ENCODE peak calls at places on chromosome 14, in seven cellular contexts. L is GM23248, W is SK-N-SH, B is GM12865, K is upper lobe of right lung, T is psoas muscle, Q is cardiac muscle cell. C is an unnamed sample.
A peak's percentile ranks its signal among the peaks of the same experiment; 100 is the strongest.

GRCh38 chr14:20190596-20190995 is at the start of gene OR11G2:
- DNase-seq in L (no peak), W (no peak), B (no peak), K (no peak), T (no peak), Q (no peak), C (no peak)

GRCh38 chr14:101187816-101188570 is 284.5 kb upstream of the RTL1 start:
- DNase-seq in L (no peak), W (peak; percentile 6), B (no peak), K (peak; percentile 46), T (no peak), Q (no peak), C (no peak)

GRCh38 chr14:94571395-94571794 is 9.8 kb upstream of the SERPINA5 start:
- DNase-seq in L (peak; percentile 7), W (no peak), B (no peak), K (no peak), T (no peak), Q (peak; percentile 67), C (no peak)

GRCh38 chr14:103056322-103057027 is 874 bp downstream of the CDC42BPB start:
- DNase-seq in L (peak; percentile 70), W (peak; percentile 90), B (peak; percentile 30), K (peak; percentile 85), T (peak; percentile 85), Q (peak; percentile 85), C (no peak)

GRCh38 chr14:76346391-76347160 is 29.4 kb upstream of the ESRRB start:
- DNase-seq in L (no peak), W (no peak), B (peak; percentile 7), K (no peak), T (no peak), Q (peak; percentile 4), C (no peak)

GRCh38 chr14:99272669-99273024 is 650 bp upstream of the BCL11B start:
- DNase-seq in L (no peak), W (no peak), B (no peak), K (no peak), T (no peak), Q (no peak), C (no peak)

GRCh38 chr14:75098209-75098608 is 28.6 kb downstream of the NEK9 start:
- DNase-seq in L (no peak), W (no peak), B (no peak), K (no peak), T (no peak), Q (no peak), C (no peak)

GRCh38 chr14:100560999-100561398 is 26.2 kb downstream of the BEGAIN start:
- DNase-seq in L (no peak), W (no peak), B (no peak), K (no peak), T (no peak), Q (no peak), C (no peak)

GRCh38 chr14:100375273-100375962 is 52.3 kb downstream of the SLC25A47 start:
- DNase-seq in L (peak; percentile 96), W (peak; percentile 60), B (peak; percentile 92), K (peak; percentile 91), T (peak; percentile 83), Q (peak; percentile 99), C (no peak)

GRCh38 chr14:95664046-95664445 is 22.2 kb upstream of the TCL1B start:
- DNase-seq in L (no peak), W (no peak), B (no peak), K (no peak), T (no peak), Q (no peak), C (no peak)

GRCh38 chr14:37864861-37865718 is 269.7 kb downstream of the TTC6 start:
- DNase-seq in L (peak; percentile 87), W (no peak), B (no peak), K (no peak), T (no peak), Q (peak; percentile 9), C (no peak)

GRCh38 chr14:40318211-40318719 is 886.0 kb upstream of the FBXO33 start:
- DNase-seq in L (no peak), W (no peak), B (no peak), K (no peak), T (no peak), Q (no peak), C (no peak)

GRCh38 chr14:75615200-75615599 is 36.8 kb downstream of the FLVCR2 start:
- DNase-seq in L (no peak), W (no peak), B (peak; percentile 5), K (peak; percentile 69), T (no peak), Q (no peak), C (no peak)

GRCh38 chr14:40682131-40682913 is 924.4 kb upstream of the LRFN5 start:
- DNase-seq in L (no peak), W (no peak), B (no peak), K (no peak), T (no peak), Q (no peak), C (no peak)

GRCh38 chr14:88005978-88006851 is 1.3 kb downstream of the GPR65 start:
- DNase-seq in L (no peak), W (no peak), B (peak; percentile 90), K (no peak), T (no peak), Q (no peak), C (peak; percentile 91)
- H3K4me3 ChIP-seq in L (no peak overlapping the region), W (no peak overlapping the region), B (peak overlapping the region; percentile 78), K (peak overlapping the region; percentile 42), T (peak overlapping the region; percentile 23), Q (no peak overlapping the region), C (peak overlapping the region; percentile 41)

GRCh38 chr14:36518586-36519430 is 1.2 kb downstream of the NKX2-1 start:
- DNase-seq in L (no peak), W (peak; percentile 26), B (no peak), K (peak; percentile 69), T (no peak), Q (no peak), C (no peak)
- H3K4me3 ChIP-seq in L (no peak overlapping the region), W (no peak overlapping the region), B (no peak overlapping the region), K (peak overlapping the region; percentile 52), T (peak overlapping the region; percentile 53), Q (no peak overlapping the region), C (no peak overlapping the region)

GRCh38 chr14:54472291-54472690 is 16.5 kb downstream of the GMFB start:
- DNase-seq in L (no peak), W (no peak), B (no peak), K (no peak), T (no peak), Q (no peak), C (no peak)
- H3K4me3 ChIP-seq in L (no peak overlapping the region), W (no peak overlapping the region), B (no peak overlapping the region), K (no peak overlapping the region), T (no peak overlapping the region), Q (no peak overlapping the region), C (no peak overlapping the region)

GRCh38 chr14:61388173-61388975 is 67.0 kb downstream of the PRKCH start:
- DNase-seq in L (peak; percentile 30), W (no peak), B (peak; percentile 78), K (no peak), T (no peak), Q (peak; percentile 4), C (peak; percentile 48)
- H3K4me3 ChIP-seq in L (no peak overlapping the region), W (no peak overlapping the region), B (no peak overlapping the region), K (no peak overlapping the region), T (no peak overlapping the region), Q (no peak overlapping the region), C (no peak overlapping the region)

GRCh38 chr14:34710006-34710405 is 4.4 kb downstream of the CFL2 start:
- DNase-seq in L (no peak), W (no peak), B (no peak), K (no peak), T (no peak), Q (peak; percentile 33), C (no peak)

GRCh38 chr14:34713122-34713680 is 1.2 kb downstream of the CFL2 start:
- DNase-seq in L (no peak), W (no peak), B (no peak), K (no peak), T (no peak), Q (no peak), C (no peak)

GRCh38 chr14:34711169-34711568 is 3.2 kb downstream of the CFL2 start:
- DNase-seq in L (peak; percentile 94), W (peak; percentile 59), B (peak; percentile 78), K (no peak), T (no peak), Q (peak; percentile 78), C (no peak)

GRCh38 chr14:34711808-34712712 is 2.3 kb downstream of the CFL2 start:
- DNase-seq in L (peak; percentile 40), W (no peak), B (no peak), K (no peak), T (no peak), Q (no peak), C (no peak)

DNA sequence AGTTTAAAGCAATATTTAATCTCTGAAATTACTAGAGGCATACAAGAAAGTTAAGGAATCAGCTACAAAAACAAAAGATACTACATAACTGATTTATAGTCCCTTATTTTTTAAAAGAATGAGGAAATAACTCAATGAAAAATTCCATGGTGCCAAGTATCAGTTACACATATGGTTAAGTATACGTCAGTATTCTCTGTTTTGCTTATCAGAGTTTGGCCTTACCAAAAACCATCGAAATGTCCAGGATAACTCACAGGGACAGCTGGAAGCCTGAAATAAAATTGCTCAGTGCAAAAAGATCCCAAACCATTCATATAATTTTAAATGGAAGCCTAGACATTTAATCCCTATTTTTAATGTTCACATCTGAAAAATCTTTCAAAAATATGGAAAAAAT is 3.6 kb downstream of the CFL2 start:
- DNase-seq in L (peak; percentile 27), W (no peak), B (no peak), K (no peak), T (no peak), Q (peak; percentile 53), C (no peak)
- H3K4me3 ChIP-seq in L (peak overlapping the region; percentile 81), W (no peak overlapping the region), B (peak overlapping the region; percentile 17), K (no peak overlapping the region), T (peak overlapping the region; percentile 87), Q (no peak overlapping the region), C (no peak overlapping the region)

DNA sequence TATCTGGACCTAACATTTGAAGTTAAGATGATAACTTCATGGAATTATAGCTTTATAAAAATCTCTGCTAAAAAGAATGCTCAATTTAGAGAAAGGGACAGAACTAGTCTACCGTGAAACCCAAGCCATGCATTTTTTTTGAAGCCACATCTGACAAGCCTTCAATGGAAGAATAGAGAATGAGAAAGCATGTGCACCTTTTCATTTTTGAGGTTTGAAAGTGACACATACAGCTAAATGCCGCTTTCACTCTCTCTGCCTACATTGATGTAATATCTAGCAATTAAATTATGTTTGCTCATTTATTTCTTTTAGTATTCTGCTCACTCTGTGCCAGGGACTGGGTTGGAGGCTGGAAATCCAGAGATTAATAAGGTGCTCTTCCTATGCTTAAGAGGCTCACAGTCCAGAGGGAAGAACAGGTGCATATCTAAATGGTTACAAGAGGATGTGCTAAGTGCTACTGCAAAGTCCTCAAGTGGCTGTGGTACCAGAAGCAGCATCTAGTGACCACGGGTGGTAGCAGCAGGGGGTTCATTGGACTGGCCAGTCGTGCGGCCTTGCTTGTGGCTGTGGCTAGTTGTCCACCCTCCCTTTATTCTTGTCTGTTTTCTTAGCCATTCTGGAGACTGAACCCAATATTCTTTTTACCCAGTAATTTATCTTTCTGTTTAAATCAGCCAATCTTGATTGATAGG is 60.4 kb downstream of the PPP1R36 start:
- DNase-seq in L (no peak), W (no peak), B (no peak), K (no peak), T (no peak), Q (no peak), C (no peak)
- H3K4me3 ChIP-seq in L (no peak overlapping the region), W (no peak overlapping the region), B (no peak overlapping the region), K (no peak overlapping the region), T (no peak overlapping the region), Q (no peak overlapping the region), C (no peak overlapping the region)

GRCh38 chr14:65195042-65195719 is 92.9 kb upstream of the MAX start:
- DNase-seq in L (no peak), W (no peak), B (peak; percentile 88), K (no peak), T (no peak), Q (no peak), C (no peak)
- H3K4me3 ChIP-seq in L (no peak overlapping the region), W (no peak overlapping the region), B (no peak overlapping the region), K (no peak overlapping the region), T (no peak overlapping the region), Q (no peak overlapping the region), C (no peak overlapping the region)

GRCh38 chr14:85620937-85621336 is 91.0 kb downstream of the FLRT2 start:
- DNase-seq in L (no peak), W (no peak), B (no peak), K (no peak), T (no peak), Q (no peak), C (no peak)
- H3K4me3 ChIP-seq in L (no peak overlapping the region), W (no peak overlapping the region), B (no peak overlapping the region), K (no peak overlapping the region), T (no peak overlapping the region), Q (no peak overlapping the region), C (no peak overlapping the region)

C was measured in Jurkat, Clone E6-1.